ENCODE peak calls at places on chromosomes 12 and 14, in four cellular contexts. U is IMR-90, X is K562, T is GM12878. N is an unnamed sample. For H4K20me1, the result is how much of the 10 kb centered on the place peaks cover.

GRCh38 chr14:49607583-49607982 is 8.8 kb downstream of the LRR1 start:
- DNase-seq in U (no peak), X (no peak), T (no peak), N (no peak)

GRCh38 chr12:113461666-113462065 is 10.0 kb downstream of the LHX5 start:
- DNase-seq in U (no peak), X (peak), T (no peak), N (no peak)

GRCh38 chr12:53524476-53524875 is 17.2 kb upstream of the NPFF start:
- DNase-seq in U (no peak), X (no peak), T (no peak), N (no peak)

GRCh38 chr12:81015510-81015909 is 62.4 kb upstream of the ACSS3 start:
- DNase-seq in U (no peak), X (no peak), T (no peak), N (no peak)

GRCh38 chr12:29146201-29146600 is 2.9 kb upstream of the FAR2 start:
- DNase-seq in U (no peak), X (no peak), T (no peak), N (no peak)

GRCh38 chr14:49972840-49973239 is 80.0 kb downstream of the ARF6 start:
- DNase-seq in U (peak), X (no peak), T (no peak), N (peak)

GRCh38 chr14:24279301-24280186 is 8.1 kb upstream of the RABGGTA start:
- DNase-seq in U (no peak), X (no peak), T (peak), N (no peak)

GRCh38 chr14:105088812-105089745 is 23.8 kb upstream of the GPR132 start:
- DNase-seq in U (peak), X (no peak), T (no peak), N (no peak)

GRCh38 chr12:71439613-71440392 is at the start of gene LGR5:
- DNase-seq in U (peak), X (no peak), T (no peak), N (peak)

GRCh38 chr12:47990351-47991105 is 13.7 kb downstream of the COL2A1 start:
- DNase-seq in U (peak), X (no peak), T (peak), N (no peak)

GRCh38 chr14:77126074-77126325 is 15.6 kb downstream of the ZDHHC22 start:
- DNase-seq in U (no peak), X (no peak), T (no peak), N (no peak)

GRCh38 chr12:49358548-49359141 is 8.6 kb upstream of the SPATS2 start:
- DNase-seq in U (peak), X (peak), T (no peak), N (peak)

GRCh38 chr12:108689314-108690190 is 41.8 kb downstream of the CORO1C start:
- DNase-seq in U (peak), X (peak), T (no peak), N (peak)

GRCh38 chr14:95233702-95234241 is 76.4 kb upstream of the DICER1 start:
- DNase-seq in U (no peak), X (no peak), T (peak), N (no peak)

GRCh38 chr12:120229071-120229582 is 28.2 kb upstream of the RPLP0 start:
- DNase-seq in U (no peak), X (peak), T (no peak), N (no peak)

GRCh38 chr14:101126376-101127130 is 223.0 kb upstream of the RTL1 start:
- DNase-seq in U (no peak), X (no peak), T (no peak), N (no peak)

GRCh38 chr14:51328089-51328941 is 88.3 kb downstream of the TMX1 start:
- DNase-seq in U (peak), X (no peak), T (no peak), N (peak)

GRCh38 chr12:48197549-48197966 is 5.5 kb downstream of the OR10AD1 start:
- DNase-seq in U (no peak), X (peak), T (peak), N (peak)

GRCh38 chr14:104216457-104216856 is 78.1 kb downstream of the KIF26A start:
- DNase-seq in U (no peak), X (no peak), T (no peak), N (no peak)

GRCh38 chr14:55123101-55123500 is 6.0 kb upstream of the LGALS3 start:
- DNase-seq in U (peak), X (no peak), T (no peak), N (peak)

GRCh38 chr12:55875704-55876103 is 33.0 kb upstream of the MMP19 start:
- DNase-seq in U (no peak), X (no peak), T (no peak), N (no peak)

GRCh38 chr12:116459921-116460666 is 99.1 kb upstream of the MAP1LC3B2 start:
- DNase-seq in U (no peak), X (no peak), T (no peak), N (no peak)

GRCh38 chr12:52925717-52926595 is 21.1 kb upstream of the KRT8 start:
- DNase-seq in U (no peak), X (no peak), T (no peak), N (no peak)

GRCh38 chr12:132736913-132737312 is 24.7 kb downstream of the ANKLE2 start:
- DNase-seq in U (no peak), X (no peak), T (no peak), N (no peak)

GRCh38 chr14:31122921-31123320 is 84.7 kb downstream of the HECTD1 start:
- DNase-seq in U (no peak), X (no peak), T (no peak), N (no peak)

GRCh38 chr12:130104596-130105253 is 57.5 kb upstream of the FZD10 start:
- DNase-seq in U (no peak), X (no peak), T (no peak), N (no peak)

GRCh38 chr12:118188690-118189371 is 52.9 kb downstream of the PEBP1 start:
- DNase-seq in U (peak), X (no peak), T (no peak), N (peak)

GRCh38 chr12:58435647-58436046 is 484.7 kb downstream of the LRIG3 start:
- DNase-seq in U (no peak), X (no peak), T (no peak), N (no peak)

DNA sequence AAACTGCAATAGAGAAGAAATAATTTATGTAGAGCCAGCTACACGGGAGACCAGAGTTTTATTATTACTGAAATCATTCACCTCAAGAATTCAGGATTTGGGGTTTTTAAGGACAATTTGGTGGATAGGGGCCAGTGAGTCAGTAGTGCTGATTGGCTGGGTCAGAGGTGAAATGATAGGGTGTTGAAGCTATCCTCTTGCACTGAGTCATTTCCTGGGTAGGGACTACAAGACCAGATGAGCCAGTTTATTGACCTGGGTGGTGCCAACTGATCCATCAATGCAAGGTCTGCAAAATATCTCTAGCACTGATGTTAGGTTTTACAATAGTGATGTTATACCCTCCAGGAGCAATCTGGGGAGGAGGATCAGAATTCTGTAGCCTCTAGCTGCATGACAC is 486.3 kb downstream of the LRIG3 start:
- DNase-seq in U (peak), X (no peak), T (no peak), N (no peak)
- TF ChIP-seq FOS in U (no peak), X (no peak), T (no peak), N (peak)

GRCh38 chr14:99543369-99543768 is 60.6 kb downstream of the CCDC85C start:
- DNase-seq in U (no peak), X (no peak), T (no peak), N (no peak)

GRCh38 chr14:99546230-99546879 is 57.7 kb downstream of the CCDC85C start:
- DNase-seq in U (no peak), X (peak), T (no peak), N (no peak)

GRCh38 chr14:99545574-99545973 is 58.4 kb downstream of the CCDC85C start:
- DNase-seq in U (no peak), X (no peak), T (no peak), N (no peak)

GRCh38 chr14:99543985-99544384 is 60.0 kb downstream of the CCDC85C start:
- DNase-seq in U (no peak), X (no peak), T (no peak), N (no peak)

DNA sequence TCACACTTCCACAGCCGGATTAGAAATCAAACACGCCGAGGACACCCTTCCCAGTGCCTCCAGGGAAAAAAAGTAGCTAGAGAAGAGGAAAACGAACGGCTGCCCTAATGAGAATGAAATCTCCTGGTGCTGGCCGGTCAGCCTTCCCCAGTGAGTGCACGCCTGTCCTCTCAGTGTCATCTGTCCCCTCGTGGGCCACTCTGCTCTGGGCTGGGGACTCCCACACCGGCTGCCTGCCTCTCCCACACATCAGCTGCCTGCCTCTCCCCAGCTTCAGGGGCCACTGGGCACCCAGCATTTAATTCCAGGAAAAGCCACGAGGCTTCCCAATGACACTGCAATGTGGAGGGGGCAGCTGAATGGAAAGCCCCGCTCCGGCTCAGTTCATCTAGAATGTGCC is 59.0 kb downstream of the CCDC85C start:
- DNase-seq in U (no peak), X (peak), T (no peak), N (no peak)
- H4K20me1 ChIP-seq in U (under half), X (under half), T (under half), N (under half)

GRCh38 chr12:128657378-128657777 is 166.4 kb downstream of the SLC15A4 start:
- DNase-seq in U (no peak), X (no peak), T (no peak), N (no peak)

GRCh38 chr12:128654462-128654861 is 169.3 kb downstream of the SLC15A4 start:
- DNase-seq in U (no peak), X (no peak), T (no peak), N (no peak)

GRCh38 chr12:128652136-128652751 is 171.5 kb downstream of the SLC15A4 start:
- DNase-seq in U (no peak), X (no peak), T (no peak), N (no peak)
- TF ChIP-seq FOS in U (no peak), X (no peak), T (no peak), N (no peak)

GRCh38 chr12:6328945-6329692 is 12.8 kb downstream of the TNFRSF1A start:
- DNase-seq in U (no peak), X (no peak), T (no peak), N (no peak)

GRCh38 chr12:6330999-6331714 is 10.7 kb downstream of the TNFRSF1A start:
- DNase-seq in U (no peak), X (no peak), T (no peak), N (no peak)

GRCh38 chr12:6328045-6328779 is 13.7 kb downstream of the TNFRSF1A start:
- DNase-seq in U (no peak), X (no peak), T (no peak), N (no peak)

GRCh38 chr12:6330192-6330591 is 11.7 kb downstream of the TNFRSF1A start:
- DNase-seq in U (no peak), X (no peak), T (peak), N (no peak)

GRCh38 chr12:6329693-6330045 is 12.2 kb downstream of the TNFRSF1A start:
- DNase-seq in U (no peak), X (no peak), T (no peak), N (no peak)
- H4K20me1 ChIP-seq in U (half or more), X (under half), T (under half), N (under half)

DNA sequence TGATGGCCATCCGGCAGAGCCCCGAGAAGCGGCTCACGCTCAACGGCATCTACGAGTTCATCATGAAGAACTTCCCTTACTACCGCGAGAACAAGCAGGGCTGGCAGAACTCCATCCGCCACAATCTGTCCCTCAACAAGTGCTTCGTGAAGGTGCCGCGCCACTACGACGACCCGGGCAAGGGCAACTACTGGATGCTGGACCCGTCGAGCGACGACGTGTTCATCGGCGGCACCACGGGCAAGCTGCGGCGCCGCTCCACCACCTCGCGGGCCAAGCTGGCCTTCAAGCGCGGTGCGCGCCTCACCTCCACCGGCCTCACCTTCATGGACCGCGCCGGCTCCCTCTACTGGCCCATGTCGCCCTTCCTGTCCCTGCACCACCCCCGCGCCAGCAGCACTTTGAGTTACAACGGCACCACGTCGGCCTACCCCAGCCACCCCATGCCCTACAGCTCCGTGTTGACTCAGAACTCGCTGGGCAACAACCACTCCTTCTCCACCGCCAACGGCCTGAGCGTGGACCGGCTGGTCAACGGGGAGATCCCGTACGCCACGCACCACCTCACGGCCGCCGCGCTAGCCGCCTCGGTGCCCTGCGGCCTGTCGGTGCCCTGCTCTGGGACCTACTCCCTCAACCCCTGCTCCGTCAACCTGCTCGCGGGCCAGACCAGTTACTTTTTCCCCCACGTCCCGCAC is 1.4 kb downstream of the FOXG1 start:
- DNase-seq in U (no peak), X (peak), T (no peak), N (no peak)
- TF ChIP-seq FOS in U (no peak), X (no peak), T (no peak), N (no peak)

GRCh38 chr12:78767264-78767981 is 97.2 kb upstream of the SYT1 start:
- DNase-seq in U (no peak), X (no peak), T (no peak), N (no peak)
- H4K20me1 ChIP-seq in U (under half), X (under half), T (under half), N (under half)

GRCh38 chr12:123489580-123489979 is 31.6 kb downstream of the SNRNP35 start:
- DNase-seq in U (no peak), X (no peak), T (no peak), N (no peak)
- TF ChIP-seq FOS in U (no peak), X (no peak), T (no peak), N (no peak)